ENCODE peak calls at places on chromosomes 12 and 14, in four cellular contexts. One of them, this sample, is unnamed.
A peak's percentile ranks its signal among the peaks of the same experiment; 100 is the strongest.

GRCh38 chr12:8078400-8078799 is 3.7 kb upstream of the NECAP1 start:
- DNase-seq in activated T-cell treated with anti-CD3 and anti-CD28 coated beads, Interleukin-2, amount 50 U/mL, for 72 hours: peak; percentile 70
- DNase-seq in pancreas: no peak
- DNase-seq in Peyer's patch: peak; percentile 64
- DNase-seq in this sample: no peak

GRCh38 chr14:37778135-37778943 is 182.9 kb downstream of the TTC6 start:
- DNase-seq in pancreas: no peak
- DNase-seq in activated T-cell treated with anti-CD3 and anti-CD28 coated beads, Interleukin-2, amount 50 U/mL, for 72 hours: no peak
- DNase-seq in Peyer's patch: no peak
- DNase-seq in this sample: no peak

GRCh38 chr12:64178122-64178521 is 44.0 kb downstream of the KICS2 start:
- DNase-seq in activated T-cell treated with anti-CD3 and anti-CD28 coated beads, Interleukin-2, amount 50 U/mL, for 72 hours: no peak
- DNase-seq in Peyer's patch: no peak
- DNase-seq in pancreas: no peak
- DNase-seq in this sample: no peak

GRCh38 chr14:60102389-60102788 is 10.7 kb downstream of the PCNX4 start:
- DNase-seq in pancreas: no peak
- DNase-seq in Peyer's patch: no peak
- DNase-seq in activated T-cell treated with anti-CD3 and anti-CD28 coated beads, Interleukin-2, amount 50 U/mL, for 72 hours: no peak
- DNase-seq in this sample: no peak

GRCh38 chr14:71734076-71734475 is 198.2 kb upstream of the RGS6 start:
- DNase-seq in pancreas: no peak
- DNase-seq in Peyer's patch: no peak
- DNase-seq in activated T-cell treated with anti-CD3 and anti-CD28 coated beads, Interleukin-2, amount 50 U/mL, for 72 hours: no peak
- DNase-seq in this sample: no peak

GRCh38 chr12:69555461-69555860 is 29.8 kb upstream of the CCT2 start:
- DNase-seq in activated T-cell treated with anti-CD3 and anti-CD28 coated beads, Interleukin-2, amount 50 U/mL, for 72 hours: no peak
- DNase-seq in pancreas: no peak
- DNase-seq in Peyer's patch: no peak
- DNase-seq in this sample: no peak

GRCh38 chr14:95037273-95037672 is 120.1 kb downstream of the DICER1 start:
- DNase-seq in activated T-cell treated with anti-CD3 and anti-CD28 coated beads, Interleukin-2, amount 50 U/mL, for 72 hours: no peak
- DNase-seq in Peyer's patch: no peak
- DNase-seq in pancreas: no peak
- DNase-seq in this sample: no peak

GRCh38 chr14:69749956-69750355 is 17.0 kb upstream of the SRSF5 start:
- DNase-seq in Peyer's patch: peak; percentile 63
- DNase-seq in activated T-cell treated with anti-CD3 and anti-CD28 coated beads, Interleukin-2, amount 50 U/mL, for 72 hours: no peak
- DNase-seq in pancreas: no peak
- DNase-seq in this sample: no peak

GRCh38 chr14:68444449-68445168 is 348.3 kb downstream of the ZFP36L1 start:
- DNase-seq in pancreas: no peak
- DNase-seq in activated T-cell treated with anti-CD3 and anti-CD28 coated beads, Interleukin-2, amount 50 U/mL, for 72 hours: no peak
- DNase-seq in Peyer's patch: no peak
- DNase-seq in this sample: peak; percentile 38

GRCh38 chr12:69324797-69325466 is 23.2 kb upstream of the LYZ start:
- DNase-seq in pancreas: no peak
- DNase-seq in activated T-cell treated with anti-CD3 and anti-CD28 coated beads, Interleukin-2, amount 50 U/mL, for 72 hours: no peak
- DNase-seq in Peyer's patch: no peak
- DNase-seq in this sample: no peak

GRCh38 chr14:42469637-42470426 is 863.2 kb downstream of the LRFN5 start:
- DNase-seq in activated T-cell treated with anti-CD3 and anti-CD28 coated beads, Interleukin-2, amount 50 U/mL, for 72 hours: no peak
- DNase-seq in Peyer's patch: no peak
- DNase-seq in pancreas: no peak
- DNase-seq in this sample: no peak

This sample was measured in left cardiac atrium.